ENCODE peak calls at places on chromosomes 6 and 20, in five cellular contexts. K is psoas muscle; H is left lung; F is A549; W is CD8-positive, alpha-beta T cell. Z is an unnamed sample.
A peak's percentile ranks its signal among the peaks of the same experiment; 100 is the strongest.

GRCh38 chr20:53040678-53041674 is 68.8 kb downstream of the TSHZ2 start:
- DNase-seq in K (peak; percentile 72), H (no peak), F (no peak), W (no peak), Z (peak; percentile 54)

GRCh38 chr20:46838002-46838401 is 56.6 kb upstream of the EYA2 start:
- DNase-seq in K (no peak), H (no peak), F (no peak), W (no peak), Z (no peak)

GRCh38 chr20:34980543-34981213 is 25.0 kb downstream of the MYH7B start:
- DNase-seq in K (peak; percentile 73), H (peak; percentile 55), F (no peak), W (no peak), Z (peak; percentile 34)

GRCh38 chr20:10861619-10862018 is 187.8 kb upstream of the JAG1 start:
- DNase-seq in K (no peak), H (no peak), F (peak; percentile 34), W (no peak), Z (no peak)

GRCh38 chr20:44288252-44288651 is 22.8 kb downstream of the FITM2 start:
- DNase-seq in K (no peak), H (no peak), F (no peak), W (no peak), Z (no peak)

GRCh38 chr20:38110525-38111178 is 54.4 kb downstream of the TGM2 start:
- DNase-seq in K (no peak), H (no peak), F (no peak), W (no peak), Z (no peak)

GRCh38 chr20:55415567-55416142 is 589.7 kb downstream of the CBLN4 start:
- DNase-seq in K (no peak), H (no peak), F (no peak), W (no peak), Z (no peak)

GRCh38 chr6:33578164-33578563 is 1.9 kb downstream of the BAK1 start:
- DNase-seq in K (no peak), H (no peak), F (no peak), W (no peak), Z (no peak)

GRCh38 chr6:112466378-112467151 is 119.4 kb downstream of the RFPL4B start:
- DNase-seq in K (no peak), H (no peak), F (no peak), W (no peak), Z (no peak)

GRCh38 chr20:2102585-2103453 is 1.2 kb downstream of the STK35 start:
- DNase-seq in K (peak; percentile 94), H (peak; percentile 96), F (peak; percentile 95), W (peak; percentile 87), Z (peak; percentile 91)

GRCh38 chr6:116314218-116314617 is 34.5 kb upstream of the TSPYL1 start:
- DNase-seq in K (no peak), H (no peak), F (no peak), W (no peak), Z (no peak)

GRCh38 chr6:152993431-152993830 is 9.1 kb downstream of the MTRF1L start:
- DNase-seq in K (no peak), H (no peak), F (peak; percentile 19), W (no peak), Z (no peak)

GRCh38 chr20:35307666-35308653 is 15.7 kb upstream of the FAM83C start:
- DNase-seq in K (peak; percentile 82), H (no peak), F (no peak), W (no peak), Z (peak; percentile 93)

GRCh38 chr6:110250058-110250457 is 69.8 kb downstream of the CDC40 start:
- DNase-seq in K (no peak), H (no peak), F (no peak), W (no peak), Z (no peak)

GRCh38 chr6:136180729-136181128 is 69.4 kb downstream of the MTFR2 start:
- DNase-seq in K (no peak), H (no peak), F (no peak), W (no peak), Z (no peak)

GRCh38 chr6:91288741-91289140 is 701.9 kb upstream of the MAP3K7 start:
- DNase-seq in K (no peak), H (no peak), F (no peak), W (no peak), Z (no peak)

GRCh38 chr6:68559052-68559451 is 76.0 kb upstream of the ADGRB3 start:
- DNase-seq in K (no peak), H (no peak), F (no peak), W (no peak), Z (no peak)

GRCh38 chr6:111890981-111891380 is 17.7 kb upstream of the FYN start:
- DNase-seq in K (no peak), H (no peak), F (no peak), W (no peak), Z (no peak)

GRCh38 chr6:68427630-68428029 is 207.5 kb upstream of the ADGRB3 start:
- DNase-seq in K (no peak), H (no peak), F (no peak), W (no peak), Z (no peak)

GRCh38 chr20:31972481-31973386 is 4.8 kb downstream of the XKR7 start:
- DNase-seq in K (no peak), H (no peak), F (no peak), W (no peak), Z (no peak)

GRCh38 chr20:37914672-37915433 is 11.9 kb downstream of the VSTM2L start:
- DNase-seq in K (no peak), H (no peak), F (no peak), W (no peak), Z (no peak)

GRCh38 chr6:118743744-118744143 is 92.4 kb upstream of the CEP85L start:
- DNase-seq in K (no peak), H (no peak), F (no peak), W (no peak), Z (no peak)

GRCh38 chr6:85460154-85460950 is 10.5 kb downstream of the NT5E start:
- DNase-seq in K (no peak), H (no peak), F (no peak), W (no peak), Z (no peak)

GRCh38 chr6:39792501-39793450 is 600 bp downstream of the DAAM2 start:
- DNase-seq in K (peak; percentile 69), H (peak; percentile 77), F (no peak), W (no peak), Z (peak; percentile 56)

GRCh38 chr6:84581494-84582259 is 182.7 kb downstream of the TBX18 start:
- DNase-seq in K (no peak), H (no peak), F (no peak), W (no peak), Z (no peak)

GRCh38 chr20:64062276-64062595 is 762 bp upstream of the TCEA2 start:
- DNase-seq in K (no peak), H (no peak), F (no peak), W (no peak), Z (no peak)

GRCh38 chr20:64064145-64064698 is 1.2 kb downstream of the TCEA2 start:
- DNase-seq in K (no peak), H (no peak), F (peak; percentile 74), W (no peak), Z (no peak)

GRCh38 chr20:64065062-64065972 is 2.3 kb downstream of the TCEA2 start:
- DNase-seq in K (no peak), H (no peak), F (no peak), W (no peak), Z (no peak)

GRCh38 chr20:64062596-64063388 is at the start of gene TCEA2:
- DNase-seq in K (peak; percentile 98), H (peak; percentile 99), F (peak; percentile 96), W (peak; percentile 91), Z (peak; percentile 99)

DNA sequence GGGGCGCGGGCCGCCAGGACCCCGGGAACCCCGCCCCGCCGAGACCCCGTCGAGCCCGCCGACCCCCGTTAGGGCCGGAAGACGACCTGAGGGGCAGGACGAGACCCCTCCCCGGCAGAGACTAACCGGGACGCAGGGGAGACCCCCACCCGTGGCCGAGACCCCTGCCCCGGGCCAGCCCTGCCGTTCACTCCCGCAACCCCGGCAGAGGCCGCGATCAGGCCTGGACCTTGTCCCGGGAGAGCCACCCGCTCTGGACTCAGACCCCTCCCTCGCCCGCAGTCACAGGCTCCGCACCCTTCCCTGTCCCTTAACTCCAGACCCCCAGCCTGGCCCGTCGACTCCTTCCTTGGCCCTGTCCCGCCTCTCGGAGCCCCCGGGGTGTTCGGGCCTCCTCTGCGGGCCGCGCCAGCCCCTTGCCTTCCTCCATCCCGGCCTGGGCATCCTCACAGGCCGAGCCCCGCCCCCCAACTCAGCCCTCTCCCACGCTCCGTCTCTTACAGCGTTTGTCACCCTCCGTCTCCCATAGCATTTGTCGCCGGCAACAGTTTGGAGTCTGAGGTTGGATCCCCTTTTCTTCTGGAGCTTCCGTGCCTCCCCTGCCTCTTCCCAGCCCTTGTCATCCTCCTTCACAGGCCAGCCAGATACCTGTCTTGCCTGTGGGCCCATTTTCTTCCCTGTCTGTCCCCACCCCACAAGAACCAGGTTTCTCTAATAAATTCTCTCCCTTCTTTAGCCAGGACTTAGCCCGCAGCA is 569 bp downstream of the TCEA2 start:
- DNase-seq in K (no peak), H (no peak), F (no peak), W (no peak), Z (no peak)
- H3K4me1 ChIP-seq in K (peaks cover 9% of the 10 kb centered on the region), H (peaks cover 41% of the 10 kb centered on the region), F (peaks cover 41% of the 10 kb centered on the region), W (peaks cover 48% of the 10 kb centered on the region), Z (no peaks in the 10 kb centered on the region)

DNA sequence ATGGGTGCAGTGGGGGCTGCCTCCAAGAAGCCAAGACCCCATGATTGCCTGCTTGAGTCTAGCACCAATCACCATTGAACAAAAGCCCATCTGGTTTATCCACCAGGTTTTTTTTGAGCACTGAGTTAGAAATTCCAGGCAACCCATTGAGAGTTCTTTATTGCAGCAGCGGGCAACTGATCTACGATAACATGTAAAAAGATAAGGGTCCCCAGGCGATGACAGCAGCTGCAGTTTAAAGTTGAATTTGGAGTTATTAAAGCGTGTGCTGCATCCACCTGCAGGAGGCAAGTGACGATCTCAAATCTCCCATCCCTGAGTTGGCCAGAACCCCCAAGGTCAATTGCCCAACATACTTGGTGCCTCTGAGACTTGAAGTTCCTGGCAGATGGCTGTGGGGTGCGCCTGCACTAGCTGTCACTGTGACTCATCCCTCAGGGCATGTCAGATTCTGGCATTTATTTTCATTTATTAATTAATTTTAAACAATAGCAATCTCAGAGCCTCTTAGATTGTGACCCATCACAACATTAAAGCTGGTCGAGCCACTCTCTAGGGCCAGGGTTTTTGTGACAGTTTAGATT is 290.4 kb upstream of the SULF2 start:
- DNase-seq in K (no peak), H (no peak), F (no peak), W (no peak), Z (no peak)
- H3K4me3 ChIP-seq in K (no peak overlapping the region), H (no peak overlapping the region), F (no peak overlapping the region), W (no peak overlapping the region), Z (no peak overlapping the region)

GRCh38 chr20:62564456-62565245 is 77.7 kb upstream of the SLCO4A1 start:
- DNase-seq in K (no peak), H (no peak), F (no peak), W (no peak), Z (no peak)
- H3K27ac ChIP-seq in K (peak overlapping the region; percentile 92), H (no peak overlapping the region), F (no peak overlapping the region), W (no peak overlapping the region), Z (no peak overlapping the region)

GRCh38 chr20:50141018-50141675 is 12.4 kb downstream of the PEDS1 start:
- DNase-seq in K (no peak), H (no peak), F (no peak), W (no peak), Z (no peak)
- H3K4me1 ChIP-seq in K (peaks cover 52% of the 10 kb centered on the region), H (peaks cover 95% of the 10 kb centered on the region), F (peaks cover 87% of the 10 kb centered on the region), W (peaks cover 6% of the 10 kb centered on the region), Z (no peaks in the 10 kb centered on the region)